ENCODE peak calls at places on chromosomes 3 and 15, in nine cellular contexts. S, X, U, D, Y, N, T, G and J are unnamed samples. For H3K36me3, the result is how much of the 10 kb centered on the place peaks cover.

GRCh38 chr15:48891229-48891765 is 13.4 kb downstream of the EID1 start:
- DNase-seq in U (no peak), N (no peak), G (no peak), Y (no peak), D (no peak), X (no peak), T (no peak), S (no peak), J (no peak)

GRCh38 chr3:38843898-38844297 is 27.9 kb upstream of the SCN10A start:
- DNase-seq in Y (no peak), D (no peak), T (peak), S (no peak), N (peak), X (peak), U (no peak), G (no peak), J (no peak)

GRCh38 chr3:151236316-151236715 is 33.3 kb upstream of the GPR171 start:
- DNase-seq in T (no peak), G (no peak), U (no peak), D (no peak), N (no peak), X (no peak), Y (no peak), S (no peak), J (no peak)

GRCh38 chr3:30035935-30036567 is 570.4 kb upstream of the TGFBR2 start:
- DNase-seq in N (peak), D (no peak), Y (no peak), U (no peak), G (no peak), X (no peak), S (no peak), T (no peak), J (no peak)

GRCh38 chr3:196406806-196407470 is 25.3 kb downstream of the UBXN7 start:
- DNase-seq in X (no peak), D (no peak), Y (no peak), S (no peak), G (no peak), T (no peak), U (no peak), N (peak), J (no peak)

GRCh38 chr3:64214002-64214696 is 11.1 kb downstream of the PRICKLE2 start:
- DNase-seq in D (no peak), S (peak), N (peak), G (peak), X (no peak), Y (peak), U (peak), T (peak), J (peak)

GRCh38 chr3:30440880-30441279 is 165.5 kb upstream of the TGFBR2 start:
- DNase-seq in Y (peak), G (peak), T (no peak), X (no peak), S (no peak), D (no peak), N (no peak), U (peak), J (no peak)

GRCh38 chr3:76352069-76352847 is 566.9 kb upstream of the ZNF717 start:
- DNase-seq in D (no peak), T (no peak), N (peak), G (no peak), Y (no peak), U (no peak), X (no peak), S (no peak), J (no peak)

GRCh38 chr3:41441568-41441967 is 242.3 kb downstream of the CTNNB1 start:
- DNase-seq in T (no peak), G (no peak), X (no peak), Y (no peak), D (no peak), S (no peak), U (no peak), N (no peak), J (no peak)

GRCh38 chr15:61084502-61084901 is 144.6 kb downstream of the RORA start:
- DNase-seq in D (no peak), N (no peak), U (no peak), G (no peak), X (no peak), T (no peak), Y (no peak), S (no peak), J (no peak)

GRCh38 chr3:22986958-22987357 is 216.2 kb upstream of the UBE2E2 start:
- DNase-seq in U (no peak), T (no peak), G (no peak), N (no peak), X (no peak), S (no peak), Y (no peak), D (no peak), J (no peak)

GRCh38 chr15:72463702-72464101 is 10.4 kb upstream of the ARIH1 start:
- DNase-seq in U (no peak), N (no peak), D (no peak), G (no peak), Y (no peak), X (no peak), S (no peak), T (no peak), J (no peak)

GRCh38 chr3:132448211-132448961 is 31.1 kb downstream of the DNAJC13 start:
- DNase-seq in T (no peak), S (no peak), G (peak), N (peak), D (no peak), U (peak), Y (peak), X (no peak), J (peak)

GRCh38 chr3:11668243-11669232 is 24.8 kb upstream of the VGLL4 start:
- DNase-seq in U (no peak), N (peak), D (no peak), Y (no peak), T (peak), S (no peak), G (no peak), X (no peak), J (no peak)

GRCh38 chr15:29457729-29458128 is 188.1 kb upstream of the NSMCE3 start:
- DNase-seq in N (no peak), U (no peak), D (no peak), X (no peak), Y (no peak), G (no peak), S (no peak), T (no peak), J (no peak)

GRCh38 chr3:183810643-183811594 is 14.5 kb downstream of the MAP6D1 start:
- DNase-seq in U (no peak), X (no peak), Y (no peak), G (no peak), D (peak), T (no peak), N (no peak), S (no peak), J (peak)

GRCh38 chr15:99930696-99931095 is 197.5 kb upstream of the LYSMD4 start:
- DNase-seq in U (no peak), Y (no peak), X (no peak), N (no peak), S (no peak), G (no peak), D (no peak), T (peak), J (no peak)

GRCh38 chr3:192408721-192409151 is 318.6 kb downstream of the FGF12 start:
- DNase-seq in S (no peak), X (no peak), U (no peak), Y (no peak), T (no peak), G (no peak), N (peak), D (no peak), J (no peak)

GRCh38 chr15:76065267-76065666 is 5.5 kb downstream of the TMEM266 start:
- DNase-seq in S (no peak), X (no peak), T (no peak), D (no peak), U (no peak), N (no peak), Y (no peak), G (no peak), J (no peak)

GRCh38 chr3:56536735-56537134 is 20.2 kb upstream of the CCDC66 start:
- DNase-seq in D (no peak), S (no peak), G (no peak), N (no peak), Y (no peak), T (no peak), U (no peak), X (no peak), J (no peak)

GRCh38 chr3:10283638-10284037 is 9.1 kb downstream of the GHRL start:
- DNase-seq in X (no peak), D (no peak), U (no peak), S (peak), T (no peak), N (no peak), G (no peak), Y (no peak), J (no peak)

GRCh38 chr3:49006591-49007067 is 562 bp upstream of the WDR6 start:
- DNase-seq in T (no peak), G (peak), N (peak), Y (peak), X (no peak), D (no peak), U (peak), S (no peak), J (peak)

GRCh38 chr3:48432411-48433371 is 2.8 kb upstream of the PLXNB1 start:
- DNase-seq in X (peak), U (no peak), T (no peak), S (no peak), Y (peak), N (no peak), D (peak), G (peak), J (no peak)

GRCh38 chr3:112640333-112640863 is 545 bp downstream of the CCDC80 start:
- DNase-seq in S (no peak), T (no peak), D (no peak), U (peak), X (no peak), N (peak), G (peak), Y (peak), J (no peak)

GRCh38 chr3:113552851-113553250 is 20.5 kb downstream of the SIDT1 start:
- DNase-seq in G (no peak), Y (no peak), X (no peak), T (no peak), U (no peak), N (no peak), D (no peak), S (no peak), J (no peak)

GRCh38 chr15:43775411-43775965 is 1.3 kb downstream of the ELL3 start:
- DNase-seq in Y (no peak), G (peak), T (no peak), D (peak), S (peak), U (peak), N (peak), X (peak), J (no peak)

GRCh38 chr15:71678191-71678590 is 132.2 kb upstream of the NR2E3 start:
- DNase-seq in N (peak), D (no peak), X (no peak), T (no peak), S (no peak), G (no peak), U (no peak), Y (no peak), J (no peak)

GRCh38 chr3:39137435-39137936 is 15.9 kb downstream of the CSRNP1 start:
- DNase-seq in T (no peak), D (peak), G (no peak), U (no peak), X (no peak), N (no peak), S (no peak), Y (peak), J (no peak)

GRCh38 chr3:57048728-57049127 is 11.7 kb upstream of the SPATA12 start:
- DNase-seq in Y (no peak), U (no peak), G (no peak), X (no peak), S (no peak), D (no peak), N (no peak), T (no peak), J (no peak)

GRCh38 chr15:45291822-45292582 is 40.0 kb downstream of the SLC28A2 start:
- DNase-seq in T (peak), N (no peak), D (no peak), X (no peak), U (no peak), G (no peak), Y (no peak), S (no peak), J (no peak)

GRCh38 chr15:53216036-53216435 is 425.9 kb upstream of the ONECUT1 start:
- DNase-seq in D (no peak), G (no peak), U (no peak), N (no peak), X (no peak), Y (no peak), S (no peak), T (no peak), J (no peak)

GRCh38 chr15:31330111-31330785 is 3.6 kb downstream of the KLF13 start:
- DNase-seq in D (no peak), U (no peak), T (no peak), Y (no peak), N (no peak), S (no peak), X (no peak), G (no peak), J (no peak)

GRCh38 chr3:37696661-37697060 is 165.0 kb upstream of the CTDSPL start:
- DNase-seq in Y (no peak), X (no peak), S (no peak), D (no peak), N (no peak), G (no peak), U (no peak), T (no peak), J (no peak)

GRCh38 chr3:122929576-122930365 is 97.8 kb downstream of the SEMA5B start:
- DNase-seq in S (no peak), U (no peak), D (no peak), G (no peak), N (no peak), Y (no peak), T (no peak), X (no peak), J (no peak)

GRCh38 chr15:92821491-92822116 is 78.5 kb upstream of the CHD2 start:
- DNase-seq in S (no peak), T (no peak), Y (no peak), U (no peak), D (no peak), X (no peak), G (no peak), N (peak), J (no peak)

GRCh38 chr15:39357478-39358268 is 223.2 kb upstream of the THBS1 start:
- DNase-seq in N (peak), T (no peak), S (no peak), U (no peak), X (no peak), D (no peak), G (no peak), Y (no peak), J (no peak)

GRCh38 chr3:33035596-33035995 is 61.4 kb downstream of the GLB1 start:
- DNase-seq in T (no peak), U (no peak), N (peak), X (peak), Y (no peak), S (no peak), G (no peak), D (no peak), J (no peak)

GRCh38 chr3:158368271-158368670 is 202.7 kb upstream of the MLF1 start:
- DNase-seq in X (no peak), Y (no peak), S (no peak), G (no peak), N (no peak), T (no peak), D (no peak), U (no peak), J (no peak)

GRCh38 chr15:69469467-69470191 is 17.0 kb downstream of the RPLP1 start:
- DNase-seq in T (no peak), G (no peak), D (no peak), Y (no peak), X (no peak), S (no peak), N (peak), U (no peak), J (no peak)

DNA sequence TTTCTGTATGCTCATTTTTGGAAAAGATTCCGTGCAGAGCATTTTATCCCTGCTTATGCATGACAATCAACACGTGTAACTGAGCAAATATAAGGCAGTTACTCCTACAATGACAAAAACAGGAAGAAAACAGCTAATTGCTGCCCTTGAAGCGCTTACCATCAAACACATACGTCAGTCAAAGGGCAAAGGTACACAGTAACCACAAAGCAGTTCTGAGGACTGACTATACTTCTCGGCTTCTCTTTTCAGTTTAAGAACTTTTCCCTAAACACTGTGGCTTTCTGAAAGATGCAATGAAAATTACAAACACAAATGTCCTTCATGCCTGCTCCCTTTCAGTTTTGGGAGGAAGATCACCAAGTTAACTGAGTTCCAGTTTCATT is 602.9 kb downstream of the FOXP1 start:
- DNase-seq in G (no peak), U (no peak), T (no peak), S (no peak), D (no peak), N (no peak), Y (no peak), X (no peak), J (no peak)
- H3K36me3 ChIP-seq in G (under half), U (under half), T (under half), S (under half), D (under half), N (under half), Y (under half), X (under half), J (under half)

GRCh38 chr15:59352189-59352588 is 20.5 kb downstream of the MYO1E start:
- DNase-seq in Y (no peak), X (no peak), N (no peak), G (no peak), T (no peak), D (no peak), S (no peak), U (no peak), J (no peak)
- H3K36me3 ChIP-seq in Y (under half), X (under half), N (under half), G (under half), T (under half), D (under half), S (under half), U (under half), J (under half)

GRCh38 chr3:15228147-15228546 is 22.1 kb downstream of the CAPN7 start:
- DNase-seq in X (no peak), G (no peak), U (no peak), T (no peak), D (no peak), N (no peak), Y (no peak), S (no peak), J (no peak)
- H3K36me3 ChIP-seq in X (under half), G (under half), U (under half), T (under half), D (half or more), N (half or more), Y (half or more), S (under half), J (under half)

GRCh38 chr15:84605225-84605882 is 4.5 kb downstream of the ZSCAN2 start:
- DNase-seq in G (no peak), D (no peak), N (no peak), U (no peak), S (no peak), T (no peak), X (no peak), Y (no peak), J (no peak)

GRCh38 chr15:84608707-84609284 is 8.0 kb downstream of the ZSCAN2 start:
- DNase-seq in X (no peak), T (no peak), D (no peak), Y (no peak), U (no peak), S (no peak), N (no peak), G (no peak), J (no peak)

GRCh38 chr15:84611631-84612030 is 10.8 kb downstream of the ZSCAN2 start:
- DNase-seq in D (no peak), X (no peak), G (no peak), T (no peak), N (peak), U (no peak), Y (no peak), S (no peak), J (no peak)

GRCh38 chr15:84606653-84607120 is 5.9 kb downstream of the ZSCAN2 start:
- DNase-seq in S (no peak), T (no peak), U (no peak), N (no peak), D (peak), X (no peak), G (no peak), Y (no peak), J (no peak)

GRCh38 chr15:84609818-84610525 is 9.2 kb downstream of the ZSCAN2 start:
- DNase-seq in S (no peak), U (no peak), T (no peak), D (no peak), N (no peak), G (no peak), X (no peak), Y (no peak), J (no peak)
- H3K36me3 ChIP-seq in S (under half), U (under half), T (under half), D (under half), N (under half), G (under half), X (under half), Y (under half), J (under half)

GRCh38 chr3:189355115-189355480 is 183.3 kb downstream of the TPRG1 start:
- DNase-seq in X (no peak), T (no peak), G (no peak), D (no peak), Y (no peak), N (peak), U (no peak), S (no peak), J (no peak)

GRCh38 chr3:189355481-189356201 is 183.9 kb downstream of the TPRG1 start:
- DNase-seq in S (no peak), N (peak), X (peak), T (no peak), Y (no peak), G (no peak), D (peak), U (no peak), J (no peak)

GRCh38 chr3:189349772-189350171 is 178.0 kb downstream of the TPRG1 start:
- DNase-seq in N (peak), S (no peak), G (no peak), Y (no peak), X (no peak), T (no peak), U (no peak), D (no peak), J (no peak)

GRCh38 chr3:189353318-189353958 is 181.7 kb downstream of the TPRG1 start:
- DNase-seq in N (no peak), U (no peak), X (peak), T (no peak), D (no peak), S (no peak), Y (no peak), G (no peak), J (no peak)

DNA sequence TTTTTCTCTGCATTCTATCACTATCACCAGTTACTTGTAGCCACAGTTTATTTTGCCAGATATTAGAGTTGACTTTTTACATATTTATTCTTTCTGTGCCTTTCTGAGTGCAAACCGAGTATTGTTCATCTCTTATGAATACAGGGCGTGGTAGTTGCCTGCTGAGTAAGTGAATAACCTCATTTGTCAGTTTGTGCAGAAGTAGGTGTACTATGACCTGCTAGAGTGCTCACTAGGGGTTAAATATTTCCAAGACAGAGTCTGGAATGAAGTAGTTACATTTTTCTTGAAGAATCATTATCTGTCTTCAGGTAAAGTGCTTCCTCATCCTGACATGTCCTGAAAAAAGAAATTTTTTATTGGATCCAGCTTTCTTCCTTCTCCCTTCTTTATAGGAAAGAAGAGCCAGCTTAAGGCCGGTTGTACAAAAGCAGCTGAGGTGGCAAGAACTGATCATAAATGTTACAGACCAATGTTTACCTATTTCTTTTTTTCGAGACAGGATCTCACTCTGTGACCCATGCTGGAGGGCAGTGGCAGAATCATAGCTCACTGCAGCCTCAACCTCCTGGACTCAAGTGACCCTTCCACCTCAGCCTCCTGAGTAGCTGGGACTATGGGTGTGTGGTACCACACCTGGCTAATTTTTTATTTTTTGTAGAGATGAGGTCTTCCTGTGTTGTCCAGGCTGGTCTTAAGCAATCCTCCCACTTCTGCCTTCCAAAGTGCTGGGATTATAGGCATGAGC is 182.4 kb downstream of the TPRG1 start:
- DNase-seq in S (no peak), Y (no peak), X (peak), N (no peak), T (no peak), G (no peak), U (no peak), D (no peak), J (no peak)
- H3K36me3 ChIP-seq in S (under half), Y (under half), X (under half), N (under half), T (under half), G (under half), U (under half), D (under half), J (under half)

GRCh38 chr15:78853500-78853899 is 19.2 kb upstream of the MORF4L1 start:
- DNase-seq in D (no peak), T (no peak), G (no peak), U (no peak), S (no peak), N (no peak), X (no peak), Y (no peak), J (no peak)
- H3K36me3 ChIP-seq in D (under half), T (under half), G (under half), U (under half), S (under half), N (under half), X (under half), Y (under half), J (under half)